ENCODE peak calls at places on chromosomes 7 and 10, in four cellular contexts. O, L, J and M are unnamed samples.

GRCh38 chr7:136677456-136678365 is 190.7 kb upstream of the CHRM2 start:
- DNase-seq in O (peak), L (no peak), J (peak), M (peak)

GRCh38 chr10:125687507-125688185 is 4.7 kb upstream of the TEX36 start:
- DNase-seq in O (no peak), L (no peak), J (no peak), M (no peak)

GRCh38 chr7:26898917-26899316 is 34.5 kb upstream of the SKAP2 start:
- DNase-seq in O (no peak), L (no peak), J (no peak), M (no peak)

GRCh38 chr10:130498934-130499333 is 362.7 kb downstream of the GLRX3 start:
- DNase-seq in O (no peak), L (no peak), J (no peak), M (no peak)

GRCh38 chr10:85319150-85319549 is 990.8 kb downstream of the CCSER2 start:
- DNase-seq in O (no peak), L (no peak), J (no peak), M (no peak)

GRCh38 chr10:121332829-121333765 is 265.1 kb downstream of the FGFR2 start:
- DNase-seq in O (peak), L (no peak), J (no peak), M (no peak)

GRCh38 chr10:29140991-29141390 is 147.9 kb upstream of the LYZL1 start:
- DNase-seq in O (peak), L (no peak), J (peak), M (peak)

GRCh38 chr7:127650842-127651555 is 995 bp upstream of the SND1 start:
- DNase-seq in O (peak), L (peak), J (no peak), M (peak)

GRCh38 chr10:126569513-126570447 is 100.7 kb downstream of the C10orf90 start:
- DNase-seq in O (peak), L (no peak), J (peak), M (peak)

GRCh38 chr7:42677751-42678231 is 234.1 kb downstream of the C7orf25 start:
- DNase-seq in O (peak), L (no peak), J (peak), M (peak)

GRCh38 chr7:87627634-87627994 is 584 bp upstream of the RUNDC3B start:
- DNase-seq in O (no peak), L (no peak), J (no peak), M (no peak)

GRCh38 chr7:132145466-132145865 is 430.8 kb downstream of the PLXNA4 start:
- DNase-seq in O (peak), L (no peak), J (peak), M (peak)

GRCh38 chr7:140876519-140877248 is 48.0 kb downstream of the BRAF start:
- DNase-seq in O (peak), L (no peak), J (peak), M (peak)

GRCh38 chr10:77927343-77928256 is 1.0 kb upstream of the DLG5 start:
- DNase-seq in O (no peak), L (no peak), J (no peak), M (no peak)

GRCh38 chr7:8629504-8629903 is 196.1 kb downstream of the NXPH1 start:
- DNase-seq in O (no peak), L (no peak), J (no peak), M (no peak)

GRCh38 chr10:2938869-2939268 is 128.5 kb upstream of the PFKP start:
- DNase-seq in O (no peak), L (no peak), J (peak), M (no peak)

GRCh38 chr7:102284891-102285540 is 1.7 kb upstream of the SH2B2 start:
- DNase-seq in O (no peak), L (no peak), J (no peak), M (no peak)

GRCh38 chr7:40733578-40733977 is 598.8 kb downstream of the SUGCT start:
- DNase-seq in O (no peak), L (no peak), J (no peak), M (no peak)

GRCh38 chr10:88848499-88848898 is 3.1 kb downstream of the ANKRD22 start:
- DNase-seq in O (peak), L (no peak), J (peak), M (peak)

GRCh38 chr10:110141747-110142625 is 65.4 kb upstream of the MXI1 start:
- DNase-seq in O (peak), L (no peak), J (peak), M (no peak)

GRCh38 chr10:122188706-122189105 is 82.4 kb upstream of the BTBD16 start:
- DNase-seq in O (no peak), L (no peak), J (no peak), M (no peak)

GRCh38 chr10:45422207-45422606 is 48.2 kb downstream of the ALOX5 start:
- DNase-seq in O (no peak), L (no peak), J (no peak), M (no peak)

GRCh38 chr7:151247016-151247580 is 1.4 kb downstream of the SMARCD3 start:
- DNase-seq in O (no peak), L (no peak), J (no peak), M (no peak)

GRCh38 chr10:37872283-37872682 is 14.9 kb upstream of the ZNF248 start:
- DNase-seq in O (no peak), L (no peak), J (no peak), M (no peak)

GRCh38 chr7:27173412-27174076 is 576 bp downstream of the HOXA10 start:
- DNase-seq in O (no peak), L (no peak), J (no peak), M (no peak)

GRCh38 chr10:132727411-132727810 is 58.5 kb downstream of the NKX6-2 start:
- DNase-seq in O (no peak), L (no peak), J (no peak), M (no peak)

GRCh38 chr7:151601521-151602305 is 82.0 kb upstream of the RHEB start:
- DNase-seq in O (no peak), L (no peak), J (no peak), M (peak)

GRCh38 chr7:2196381-2197378 is 36.1 kb downstream of the MAD1L1 start:
- DNase-seq in O (no peak), L (peak), J (no peak), M (no peak)

GRCh38 chr10:130045801-130046321 is 64.8 kb downstream of the C10orf143 start:
- DNase-seq in O (no peak), L (no peak), J (no peak), M (no peak)

GRCh38 chr10:128432423-128432822 is 306.2 kb upstream of the MKI67 start:
- DNase-seq in O (no peak), L (no peak), J (no peak), M (no peak)

GRCh38 chr10:45560262-45560661 is 112.3 kb downstream of the ZFAND4 start:
- DNase-seq in O (no peak), L (no peak), J (no peak), M (no peak)